ENCODE peak calls at places on chromosomes 5 and 9, in ten cellular contexts. One of them, this sample, is unnamed.

GRCh38 chr5:131976414-131977211 is 31.1 kb upstream of the MEIKIN start:
- DNase-seq in GM23248: no peak
- DNase-seq in psoas muscle: no peak
- DNase-seq in upper lobe of right lung: peak; percentile 22
- DNase-seq in right lobe of liver: no peak
- DNase-seq in esophagus squamous epithelium: no peak
- DNase-seq in ascending aorta: no peak
- DNase-seq in body of pancreas: no peak
- DNase-seq in fibroblast of the aortic adventitia: no peak
- DNase-seq in SK-N-SH: no peak
- DNase-seq in this sample: no peak

GRCh38 chr5:156237361-156237760 is 89.6 kb upstream of the SGCD start:
- DNase-seq in esophagus squamous epithelium: no peak
- DNase-seq in ascending aorta: no peak
- DNase-seq in fibroblast of the aortic adventitia: no peak
- DNase-seq in upper lobe of right lung: no peak
- DNase-seq in SK-N-SH: no peak
- DNase-seq in body of pancreas: no peak
- DNase-seq in GM23248: no peak
- DNase-seq in psoas muscle: no peak
- DNase-seq in right lobe of liver: no peak
- DNase-seq in this sample: no peak

GRCh38 chr9:88660611-88661010 is 125.6 kb downstream of the NXNL2 start:
- DNase-seq in fibroblast of the aortic adventitia: peak; percentile 53
- DNase-seq in body of pancreas: no peak
- DNase-seq in GM23248: peak; percentile 59
- DNase-seq in SK-N-SH: no peak
- DNase-seq in esophagus squamous epithelium: no peak
- DNase-seq in upper lobe of right lung: no peak
- DNase-seq in right lobe of liver: no peak
- DNase-seq in psoas muscle: no peak
- DNase-seq in ascending aorta: no peak
- DNase-seq in this sample: no peak

GRCh38 chr9:93128011-93128714 is 5.9 kb downstream of the NINJ1 start:
- DNase-seq in fibroblast of the aortic adventitia: no peak
- DNase-seq in psoas muscle: no peak
- DNase-seq in esophagus squamous epithelium: no peak
- DNase-seq in ascending aorta: no peak
- DNase-seq in right lobe of liver: peak; percentile 51
- DNase-seq in GM23248: no peak
- DNase-seq in upper lobe of right lung: peak; percentile 35
- DNase-seq in body of pancreas: no peak
- DNase-seq in SK-N-SH: no peak
- DNase-seq in this sample: peak; percentile 39

GRCh38 chr9:102085548-102085947 is 347.1 kb upstream of the GRIN3A start:
- DNase-seq in body of pancreas: no peak
- DNase-seq in upper lobe of right lung: no peak
- DNase-seq in psoas muscle: no peak
- DNase-seq in SK-N-SH: no peak
- DNase-seq in esophagus squamous epithelium: no peak
- DNase-seq in ascending aorta: no peak
- DNase-seq in fibroblast of the aortic adventitia: no peak
- DNase-seq in GM23248: no peak
- DNase-seq in right lobe of liver: no peak
- DNase-seq in this sample: no peak

GRCh38 chr5:24864244-24864643 is 219.5 kb upstream of the CDH10 start:
- DNase-seq in ascending aorta: no peak
- DNase-seq in SK-N-SH: no peak
- DNase-seq in fibroblast of the aortic adventitia: no peak
- DNase-seq in right lobe of liver: no peak
- DNase-seq in esophagus squamous epithelium: no peak
- DNase-seq in upper lobe of right lung: no peak
- DNase-seq in psoas muscle: no peak
- DNase-seq in body of pancreas: no peak
- DNase-seq in GM23248: no peak
- DNase-seq in this sample: no peak

GRCh38 chr5:16857635-16858034 is 78.5 kb downstream of the MYO10 start:
- DNase-seq in psoas muscle: no peak
- DNase-seq in ascending aorta: no peak
- DNase-seq in esophagus squamous epithelium: no peak
- DNase-seq in body of pancreas: no peak
- DNase-seq in SK-N-SH: no peak
- DNase-seq in right lobe of liver: no peak
- DNase-seq in fibroblast of the aortic adventitia: no peak
- DNase-seq in upper lobe of right lung: no peak
- DNase-seq in GM23248: peak; percentile 51
- DNase-seq in this sample: peak; percentile 51

GRCh38 chr5:78328585-78329173 is 31.7 kb upstream of the SCAMP1 start:
- DNase-seq in GM23248: peak; percentile 48
- DNase-seq in ascending aorta: no peak
- DNase-seq in psoas muscle: no peak
- DNase-seq in body of pancreas: no peak
- DNase-seq in right lobe of liver: no peak
- DNase-seq in esophagus squamous epithelium: no peak
- DNase-seq in SK-N-SH: no peak
- DNase-seq in fibroblast of the aortic adventitia: peak; percentile 15
- DNase-seq in upper lobe of right lung: no peak
- DNase-seq in this sample: no peak

GRCh38 chr5:141039061-141039460 is 12.1 kb upstream of the PCDHB1 start:
- DNase-seq in upper lobe of right lung: no peak
- DNase-seq in esophagus squamous epithelium: no peak
- DNase-seq in psoas muscle: no peak
- DNase-seq in fibroblast of the aortic adventitia: no peak
- DNase-seq in right lobe of liver: no peak
- DNase-seq in SK-N-SH: no peak
- DNase-seq in ascending aorta: no peak
- DNase-seq in body of pancreas: no peak
- DNase-seq in GM23248: no peak
- DNase-seq in this sample: no peak

GRCh38 chr5:141039517-141039916 is 11.7 kb upstream of the PCDHB1 start:
- DNase-seq in fibroblast of the aortic adventitia: no peak
- DNase-seq in SK-N-SH: peak; percentile 38
- DNase-seq in GM23248: no peak
- DNase-seq in ascending aorta: no peak
- DNase-seq in upper lobe of right lung: no peak
- DNase-seq in esophagus squamous epithelium: no peak
- DNase-seq in right lobe of liver: no peak
- DNase-seq in psoas muscle: no peak
- DNase-seq in body of pancreas: peak; percentile 17
- DNase-seq in this sample: no peak

GRCh38 chr5:141040093-141040762 is 10.9 kb upstream of the PCDHB1 start:
- DNase-seq in psoas muscle: peak; percentile 13
- DNase-seq in ascending aorta: no peak
- DNase-seq in upper lobe of right lung: peak; percentile 82
- DNase-seq in fibroblast of the aortic adventitia: no peak
- DNase-seq in right lobe of liver: peak; percentile 52
- DNase-seq in body of pancreas: peak; percentile 74
- DNase-seq in GM23248: peak; percentile 31
- DNase-seq in esophagus squamous epithelium: no peak
- DNase-seq in SK-N-SH: peak; percentile 68
- DNase-seq in this sample: peak; percentile 65

GRCh38 chr5:141041427-141041785 is 9.8 kb upstream of the PCDHB1 start:
- DNase-seq in SK-N-SH: no peak
- DNase-seq in ascending aorta: no peak
- DNase-seq in right lobe of liver: no peak
- DNase-seq in body of pancreas: no peak
- DNase-seq in fibroblast of the aortic adventitia: no peak
- DNase-seq in esophagus squamous epithelium: no peak
- DNase-seq in psoas muscle: no peak
- DNase-seq in GM23248: no peak
- DNase-seq in upper lobe of right lung: no peak
- DNase-seq in this sample: no peak

DNA sequence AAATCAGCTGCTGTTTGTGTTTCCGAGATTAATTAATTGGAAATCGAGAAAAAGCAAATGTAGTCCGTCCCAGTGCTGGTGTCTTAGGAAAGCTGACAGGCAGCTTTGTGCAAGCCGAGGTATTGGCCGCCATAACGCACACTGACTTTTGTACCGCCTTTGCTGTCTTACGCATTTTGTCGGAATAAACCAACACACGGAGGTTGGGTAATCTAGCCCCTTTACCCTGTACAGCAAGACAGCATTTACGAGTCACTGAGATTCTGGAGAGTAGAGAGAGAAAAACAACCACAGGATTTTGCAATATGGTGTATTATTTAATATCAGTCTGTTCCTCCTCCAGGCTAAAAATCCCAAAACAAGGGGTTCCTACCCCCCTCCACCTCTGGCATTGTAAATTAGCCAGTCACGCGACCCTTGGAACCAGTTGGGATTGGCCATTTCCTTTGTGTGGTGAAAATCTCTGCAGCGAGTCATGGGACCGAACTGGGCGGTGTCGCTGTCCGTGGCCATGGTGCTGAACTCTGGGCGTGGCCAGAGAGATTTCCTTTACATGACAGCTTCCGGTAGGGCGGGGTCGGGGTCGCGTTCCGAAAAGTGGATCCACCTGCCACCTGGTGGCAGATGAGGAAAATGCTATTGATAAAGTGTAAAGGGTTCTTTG is 10.3 kb upstream of the PCDHB1 start:
- DNase-seq in fibroblast of the aortic adventitia: peak; percentile 8
- DNase-seq in esophagus squamous epithelium: peak; percentile 11
- DNase-seq in psoas muscle: peak; percentile 87
- DNase-seq in GM23248: peak; percentile 78
- DNase-seq in body of pancreas: peak; percentile 99
- DNase-seq in right lobe of liver: peak; percentile 85
- DNase-seq in ascending aorta: peak; percentile 92
- DNase-seq in upper lobe of right lung: peak; percentile 95
- DNase-seq in SK-N-SH: peak; percentile 87
- DNase-seq in this sample: peak; percentile 92
- H3K4me3 ChIP-seq in fibroblast of the aortic adventitia: no peak overlapping the region
- H3K4me3 ChIP-seq in esophagus squamous epithelium: peak overlapping the region; percentile 10
- H3K4me3 ChIP-seq in psoas muscle: peak overlapping the region; percentile 54
- H3K4me3 ChIP-seq in GM23248: no peak overlapping the region
- H3K4me3 ChIP-seq in body of pancreas: peak overlapping the region; percentile 19
- H3K4me3 ChIP-seq in right lobe of liver: peak overlapping the region; percentile 36
- H3K4me3 ChIP-seq in ascending aorta: peak overlapping the region; percentile 42
- H3K4me3 ChIP-seq in upper lobe of right lung: peak overlapping the region; percentile 47
- H3K4me3 ChIP-seq in SK-N-SH: peak overlapping the region; percentile 60
- H3K4me3 ChIP-seq in this sample: peak overlapping the region; percentile 51

DNA sequence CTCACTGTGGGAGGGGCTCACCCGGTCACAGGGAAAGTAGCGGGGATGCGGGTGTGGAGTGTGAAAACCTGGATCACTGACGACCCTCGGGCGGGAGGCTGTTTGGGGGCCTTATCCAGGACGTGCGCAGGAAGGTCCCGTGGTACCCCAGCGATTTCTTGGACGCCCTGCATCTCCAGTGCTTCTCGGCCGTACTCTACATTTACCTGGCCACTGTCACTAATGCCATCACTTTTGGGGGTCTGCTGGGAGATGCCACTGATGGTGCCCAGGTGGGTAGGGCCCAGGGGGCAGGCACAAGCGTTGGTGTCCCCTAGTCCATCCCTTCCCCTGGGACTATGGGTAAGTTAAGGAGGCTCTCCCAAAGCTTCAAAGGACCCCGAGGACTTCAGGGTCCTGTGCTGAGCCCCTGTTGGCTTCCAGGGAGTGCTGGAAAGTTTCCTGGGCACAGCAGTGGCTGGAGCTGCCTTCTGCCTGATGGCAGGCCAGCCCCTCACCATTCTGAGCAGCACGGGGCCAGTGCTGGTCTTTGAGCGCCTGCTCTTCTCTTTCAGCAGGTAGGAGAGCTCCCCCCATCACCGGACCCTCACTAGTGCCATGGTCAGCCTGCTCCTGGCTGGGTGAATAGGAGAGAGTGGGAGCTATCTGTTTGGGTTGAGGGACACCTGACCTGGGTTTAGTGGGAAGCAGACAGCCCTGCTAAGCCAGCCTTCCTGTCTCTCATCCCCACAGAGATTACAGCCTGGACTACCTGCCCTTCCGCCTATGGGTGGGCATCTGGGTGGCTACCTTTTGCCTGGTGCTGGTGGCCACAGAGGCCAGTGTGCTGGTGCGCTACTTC is 3.9 kb downstream of the SLC4A9 start:
- DNase-seq in fibroblast of the aortic adventitia: no peak
- DNase-seq in SK-N-SH: no peak
- DNase-seq in body of pancreas: no peak
- DNase-seq in GM23248: no peak
- DNase-seq in right lobe of liver: no peak
- DNase-seq in ascending aorta: peak; percentile 61
- DNase-seq in esophagus squamous epithelium: no peak
- DNase-seq in psoas muscle: no peak
- DNase-seq in upper lobe of right lung: no peak
- DNase-seq in this sample: no peak
- H3K4me3 ChIP-seq in fibroblast of the aortic adventitia: peak overlapping the region; percentile 59
- H3K4me3 ChIP-seq in SK-N-SH: no peak overlapping the region
- H3K4me3 ChIP-seq in body of pancreas: no peak overlapping the region
- H3K4me3 ChIP-seq in GM23248: peak overlapping the region; percentile 66
- H3K4me3 ChIP-seq in right lobe of liver: no peak overlapping the region
- H3K4me3 ChIP-seq in ascending aorta: peak overlapping the region; percentile 14
- H3K4me3 ChIP-seq in esophagus squamous epithelium: peak overlapping the region; percentile 46
- H3K4me3 ChIP-seq in psoas muscle: peak overlapping the region; percentile 53
- H3K4me3 ChIP-seq in upper lobe of right lung: no peak overlapping the region
- H3K4me3 ChIP-seq in this sample: peak overlapping the region; percentile 38

GRCh38 chr9:21030389-21031035 is 928 bp downstream of the HACD4 start:
- DNase-seq in right lobe of liver: no peak
- DNase-seq in fibroblast of the aortic adventitia: peak; percentile 12
- DNase-seq in GM23248: peak; percentile 72
- DNase-seq in ascending aorta: no peak
- DNase-seq in SK-N-SH: no peak
- DNase-seq in esophagus squamous epithelium: no peak
- DNase-seq in body of pancreas: no peak
- DNase-seq in upper lobe of right lung: no peak
- DNase-seq in psoas muscle: no peak
- DNase-seq in this sample: no peak

GRCh38 chr9:21029661-21030060 is 1.8 kb downstream of the HACD4 start:
- DNase-seq in right lobe of liver: no peak
- DNase-seq in upper lobe of right lung: no peak
- DNase-seq in SK-N-SH: no peak
- DNase-seq in ascending aorta: no peak
- DNase-seq in fibroblast of the aortic adventitia: no peak
- DNase-seq in esophagus squamous epithelium: no peak
- DNase-seq in GM23248: no peak
- DNase-seq in psoas muscle: no peak
- DNase-seq in body of pancreas: no peak
- DNase-seq in this sample: no peak

GRCh38 chr9:21031091-21031817 is at the start of gene HACD4:
- DNase-seq in body of pancreas: peak; percentile 57
- DNase-seq in fibroblast of the aortic adventitia: peak; percentile 34
- DNase-seq in SK-N-SH: peak; percentile 68
- DNase-seq in esophagus squamous epithelium: peak; percentile 8
- DNase-seq in right lobe of liver: peak; percentile 69
- DNase-seq in GM23248: peak; percentile 72
- DNase-seq in psoas muscle: peak; percentile 41
- DNase-seq in upper lobe of right lung: peak; percentile 82
- DNase-seq in ascending aorta: peak; percentile 79
- DNase-seq in this sample: peak; percentile 81

GRCh38 chr9:21027295-21027694 is 4.1 kb downstream of the HACD4 start:
- DNase-seq in body of pancreas: no peak
- DNase-seq in fibroblast of the aortic adventitia: peak; percentile 24
- DNase-seq in upper lobe of right lung: no peak
- DNase-seq in right lobe of liver: no peak
- DNase-seq in ascending aorta: no peak
- DNase-seq in psoas muscle: no peak
- DNase-seq in esophagus squamous epithelium: no peak
- DNase-seq in SK-N-SH: no peak
- DNase-seq in GM23248: peak; percentile 66
- DNase-seq in this sample: no peak

GRCh38 chr9:21028476-21028875 is 3.0 kb downstream of the HACD4 start:
- DNase-seq in right lobe of liver: no peak
- DNase-seq in upper lobe of right lung: no peak
- DNase-seq in esophagus squamous epithelium: no peak
- DNase-seq in psoas muscle: no peak
- DNase-seq in SK-N-SH: no peak
- DNase-seq in fibroblast of the aortic adventitia: no peak
- DNase-seq in ascending aorta: no peak
- DNase-seq in body of pancreas: no peak
- DNase-seq in GM23248: peak; percentile 50
- DNase-seq in this sample: no peak
- H3K4me3 ChIP-seq in right lobe of liver: no peak overlapping the region
- H3K4me3 ChIP-seq in upper lobe of right lung: no peak overlapping the region
- H3K4me3 ChIP-seq in esophagus squamous epithelium: no peak overlapping the region
- H3K4me3 ChIP-seq in psoas muscle: no peak overlapping the region
- H3K4me3 ChIP-seq in SK-N-SH: no peak overlapping the region
- H3K4me3 ChIP-seq in fibroblast of the aortic adventitia: no peak overlapping the region
- H3K4me3 ChIP-seq in ascending aorta: no peak overlapping the region
- H3K4me3 ChIP-seq in body of pancreas: no peak overlapping the region
- H3K4me3 ChIP-seq in GM23248: no peak overlapping the region
- H3K4me3 ChIP-seq in this sample: no peak overlapping the region

DNA sequence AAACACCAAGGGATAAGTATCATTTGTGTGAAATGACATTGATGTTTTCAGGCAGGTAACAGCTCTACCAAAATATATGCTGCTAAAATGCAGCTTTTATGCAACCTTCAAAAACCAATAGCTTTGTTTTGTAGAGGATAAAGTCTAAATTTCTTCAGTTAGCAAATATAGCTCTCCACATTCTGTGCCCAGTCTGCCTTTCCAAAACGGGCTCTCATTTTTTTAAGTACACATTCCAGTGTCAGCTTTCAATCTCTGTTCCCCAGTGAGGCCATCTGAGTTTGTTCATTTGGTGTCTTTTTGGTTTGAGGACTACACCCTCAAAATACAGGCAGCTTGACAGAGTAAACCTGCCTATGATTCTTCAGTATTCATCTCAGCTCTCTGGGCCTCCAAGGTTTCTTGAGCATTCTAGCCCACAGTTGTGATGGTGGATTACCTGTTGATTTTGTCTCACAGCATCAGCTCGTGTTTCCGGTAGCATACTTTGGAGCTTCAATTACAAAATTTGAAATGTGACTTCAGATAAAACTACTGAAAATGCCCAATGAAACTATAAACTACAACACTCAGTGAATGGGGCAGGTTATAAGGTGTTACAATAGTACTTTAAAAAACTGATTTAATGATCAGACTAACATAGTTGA is 55.7 kb downstream of the NR3C1 start:
- DNase-seq in psoas muscle: no peak
- DNase-seq in upper lobe of right lung: no peak
- DNase-seq in body of pancreas: no peak
- DNase-seq in SK-N-SH: no peak
- DNase-seq in GM23248: no peak
- DNase-seq in esophagus squamous epithelium: no peak
- DNase-seq in ascending aorta: no peak
- DNase-seq in fibroblast of the aortic adventitia: no peak
- DNase-seq in right lobe of liver: no peak
- DNase-seq in this sample: no peak
- H3K4me3 ChIP-seq in psoas muscle: no peak overlapping the region
- H3K4me3 ChIP-seq in upper lobe of right lung: no peak overlapping the region
- H3K4me3 ChIP-seq in body of pancreas: no peak overlapping the region
- H3K4me3 ChIP-seq in SK-N-SH: no peak overlapping the region
- H3K4me3 ChIP-seq in GM23248: no peak overlapping the region
- H3K4me3 ChIP-seq in esophagus squamous epithelium: no peak overlapping the region
- H3K4me3 ChIP-seq in ascending aorta: no peak overlapping the region
- H3K4me3 ChIP-seq in fibroblast of the aortic adventitia: no peak overlapping the region
- H3K4me3 ChIP-seq in right lobe of liver: no peak overlapping the region
- H3K4me3 ChIP-seq in this sample: no peak overlapping the region

This sample was measured in lower lobe of right lung.